ENCODE peak calls at places on chromosomes 12 and 14, in six cellular contexts. One of them, this sample, is unnamed.

GRCh38 chr12:68835333-68835908 is 27.4 kb downstream of the MDM2 start:
- DNase-seq in Panc1: no peak
- DNase-seq in stomach: no peak
- DNase-seq in kidney: no peak
- DNase-seq in cardiac muscle cell: no peak
- DNase-seq in GM12878: no peak
- DNase-seq in this sample: no peak

GRCh38 chr14:68506021-68506644 is 286.7 kb downstream of the ZFP36L1 start:
- DNase-seq in kidney: no peak
- DNase-seq in stomach: peak; percentile 67
- DNase-seq in GM12878: no peak
- DNase-seq in Panc1: no peak
- DNase-seq in cardiac muscle cell: no peak
- DNase-seq in this sample: peak; percentile 89

GRCh38 chr14:55245657-55246268 is 25.5 kb upstream of the FBXO34 start:
- DNase-seq in Panc1: peak; percentile 15
- DNase-seq in stomach: no peak
- DNase-seq in cardiac muscle cell: peak; percentile 38
- DNase-seq in kidney: no peak
- DNase-seq in GM12878: no peak
- DNase-seq in this sample: no peak

GRCh38 chr12:104213952-104214351 is 1.6 kb upstream of the TXNRD1 start:
- DNase-seq in kidney: no peak
- DNase-seq in Panc1: no peak
- DNase-seq in GM12878: no peak
- DNase-seq in stomach: no peak
- DNase-seq in cardiac muscle cell: no peak
- DNase-seq in this sample: no peak

GRCh38 chr12:122368361-122369073 is 54.0 kb downstream of the CLIP1 start:
- DNase-seq in cardiac muscle cell: no peak
- DNase-seq in Panc1: peak; percentile 42
- DNase-seq in kidney: no peak
- DNase-seq in stomach: no peak
- DNase-seq in GM12878: no peak
- DNase-seq in this sample: no peak

GRCh38 chr12:71128191-71128590 is 29.6 kb downstream of the TSPAN8 start:
- DNase-seq in Panc1: no peak
- DNase-seq in stomach: no peak
- DNase-seq in GM12878: no peak
- DNase-seq in cardiac muscle cell: peak; percentile 28
- DNase-seq in kidney: no peak
- DNase-seq in this sample: peak; percentile 22

GRCh38 chr12:111685322-111685810 is 390 bp downstream of the BRAP start:
- DNase-seq in Panc1: no peak
- DNase-seq in cardiac muscle cell: no peak
- DNase-seq in kidney: no peak
- DNase-seq in stomach: no peak
- DNase-seq in GM12878: no peak
- DNase-seq in this sample: peak; percentile 37

GRCh38 chr14:69636051-69636639 is 24.7 kb downstream of the SUSD6 start:
- DNase-seq in cardiac muscle cell: no peak
- DNase-seq in kidney: no peak
- DNase-seq in Panc1: no peak
- DNase-seq in GM12878: no peak
- DNase-seq in stomach: no peak
- DNase-seq in this sample: no peak

GRCh38 chr12:125503128-125503527 is 437.9 kb downstream of the AACS start:
- DNase-seq in stomach: no peak
- DNase-seq in GM12878: no peak
- DNase-seq in cardiac muscle cell: no peak
- DNase-seq in Panc1: no peak
- DNase-seq in kidney: no peak
- DNase-seq in this sample: no peak

GRCh38 chr12:93135286-93136239 is 206.5 kb upstream of the EEA1 start:
- DNase-seq in GM12878: no peak
- DNase-seq in cardiac muscle cell: no peak
- DNase-seq in kidney: no peak
- DNase-seq in Panc1: no peak
- DNase-seq in stomach: no peak
- DNase-seq in this sample: no peak

GRCh38 chr12:88339254-88339949 is 197.3 kb downstream of the TMTC3 start:
- DNase-seq in GM12878: no peak
- DNase-seq in cardiac muscle cell: no peak
- DNase-seq in kidney: no peak
- DNase-seq in stomach: no peak
- DNase-seq in Panc1: no peak
- DNase-seq in this sample: peak; percentile 86

GRCh38 chr12:124938606-124939427 is 24.4 kb upstream of the UBC start:
- DNase-seq in cardiac muscle cell: peak; percentile 81
- DNase-seq in GM12878: peak; percentile 55
- DNase-seq in stomach: peak; percentile 66
- DNase-seq in Panc1: no peak
- DNase-seq in kidney: peak; percentile 84
- DNase-seq in this sample: peak; percentile 64

GRCh38 chr14:95774265-95775160 is 60.6 kb upstream of the TCL1A start:
- DNase-seq in Panc1: peak; percentile 58
- DNase-seq in cardiac muscle cell: peak; percentile 61
- DNase-seq in GM12878: peak; percentile 16
- DNase-seq in stomach: peak; percentile 53
- DNase-seq in kidney: no peak
- DNase-seq in this sample: no peak

GRCh38 chr12:106392746-106393145 is 35.2 kb downstream of the POLR3B start:
- DNase-seq in Panc1: no peak
- DNase-seq in stomach: no peak
- DNase-seq in cardiac muscle cell: no peak
- DNase-seq in kidney: no peak
- DNase-seq in GM12878: no peak
- DNase-seq in this sample: no peak

GRCh38 chr14:25049559-25050493 is at the start of gene STXBP6:
- DNase-seq in GM12878: no peak
- DNase-seq in Panc1: no peak
- DNase-seq in cardiac muscle cell: peak; percentile 85
- DNase-seq in stomach: peak; percentile 77
- DNase-seq in kidney: peak; percentile 81
- DNase-seq in this sample: peak; percentile 13

GRCh38 chr12:42603246-42603645 is 13.7 kb upstream of the PRICKLE1 start:
- DNase-seq in GM12878: no peak
- DNase-seq in kidney: no peak
- DNase-seq in Panc1: no peak
- DNase-seq in stomach: no peak
- DNase-seq in cardiac muscle cell: no peak
- DNase-seq in this sample: no peak

GRCh38 chr12:116400671-116401357 is 123.3 kb upstream of the MED13L start:
- DNase-seq in Panc1: no peak
- DNase-seq in stomach: no peak
- DNase-seq in kidney: no peak
- DNase-seq in cardiac muscle cell: no peak
- DNase-seq in GM12878: no peak
- DNase-seq in this sample: no peak

GRCh38 chr14:85533821-85534271 is 3.9 kb downstream of the FLRT2 start:
- DNase-seq in kidney: peak; percentile 68
- DNase-seq in cardiac muscle cell: peak; percentile 54
- DNase-seq in stomach: no peak
- DNase-seq in Panc1: no peak
- DNase-seq in GM12878: no peak
- DNase-seq in this sample: no peak

GRCh38 chr12:2581293-2582045 is 213.3 kb upstream of the FKBP4 start:
- DNase-seq in GM12878: no peak
- DNase-seq in cardiac muscle cell: no peak
- DNase-seq in stomach: no peak
- DNase-seq in kidney: no peak
- DNase-seq in Panc1: no peak
- DNase-seq in this sample: no peak

GRCh38 chr12:109783135-109783964 is 49.8 kb downstream of the TRPV4 start:
- DNase-seq in GM12878: no peak
- DNase-seq in kidney: no peak
- DNase-seq in cardiac muscle cell: no peak
- DNase-seq in stomach: no peak
- DNase-seq in Panc1: no peak
- DNase-seq in this sample: no peak

GRCh38 chr14:54202288-54202687 is 194.5 kb upstream of the CDKN3 start:
- DNase-seq in stomach: no peak
- DNase-seq in Panc1: no peak
- DNase-seq in kidney: no peak
- DNase-seq in cardiac muscle cell: no peak
- DNase-seq in GM12878: no peak
- DNase-seq in this sample: no peak

GRCh38 chr14:31933716-31934115 is 143.4 kb upstream of the ARHGAP5 start:
- DNase-seq in kidney: no peak
- DNase-seq in Panc1: no peak
- DNase-seq in cardiac muscle cell: no peak
- DNase-seq in stomach: no peak
- DNase-seq in GM12878: no peak
- DNase-seq in this sample: no peak

GRCh38 chr12:105774037-105774436 is 364.7 kb downstream of the NUAK1 start:
- DNase-seq in GM12878: no peak
- DNase-seq in kidney: no peak
- DNase-seq in stomach: no peak
- DNase-seq in Panc1: no peak
- DNase-seq in cardiac muscle cell: no peak
- DNase-seq in this sample: no peak

GRCh38 chr14:57828713-57829112 is 37.2 kb downstream of the SLC35F4 start:
- DNase-seq in GM12878: no peak
- DNase-seq in stomach: no peak
- DNase-seq in Panc1: no peak
- DNase-seq in cardiac muscle cell: no peak
- DNase-seq in kidney: no peak
- DNase-seq in this sample: no peak

GRCh38 chr12:102643871-102644551 is 163.6 kb upstream of the IGF1 start:
- DNase-seq in Panc1: no peak
- DNase-seq in GM12878: no peak
- DNase-seq in stomach: no peak
- DNase-seq in cardiac muscle cell: no peak
- DNase-seq in kidney: peak; percentile 35
- DNase-seq in this sample: no peak

GRCh38 chr12:28191690-28192089 is 1.4 kb downstream of the CCDC91 start:
- DNase-seq in cardiac muscle cell: no peak
- DNase-seq in kidney: no peak
- DNase-seq in stomach: no peak
- DNase-seq in GM12878: no peak
- DNase-seq in Panc1: no peak
- DNase-seq in this sample: peak; percentile 27

GRCh38 chr12:67714648-67715047 is 66.1 kb downstream of the DYRK2 start:
- DNase-seq in cardiac muscle cell: no peak
- DNase-seq in GM12878: no peak
- DNase-seq in Panc1: no peak
- DNase-seq in kidney: no peak
- DNase-seq in stomach: no peak
- DNase-seq in this sample: no peak

GRCh38 chr12:14906114-14906513 is 20.5 kb upstream of the MGP start:
- DNase-seq in Panc1: no peak
- DNase-seq in kidney: no peak
- DNase-seq in stomach: no peak
- DNase-seq in cardiac muscle cell: no peak
- DNase-seq in GM12878: no peak
- DNase-seq in this sample: no peak

GRCh38 chr12:19181666-19182426 is 52.3 kb downstream of the PLEKHA5 start:
- DNase-seq in GM12878: no peak
- DNase-seq in cardiac muscle cell: no peak
- DNase-seq in kidney: no peak
- DNase-seq in stomach: no peak
- DNase-seq in Panc1: no peak
- DNase-seq in this sample: no peak

GRCh38 chr12:84038241-84038640 is 874.4 kb downstream of the SLC6A15 start:
- DNase-seq in Panc1: no peak
- DNase-seq in GM12878: no peak
- DNase-seq in stomach: no peak
- DNase-seq in kidney: no peak
- DNase-seq in cardiac muscle cell: no peak
- DNase-seq in this sample: no peak

GRCh38 chr14:33414041-33414440 is 475.4 kb downstream of the NPAS3 start:
- DNase-seq in cardiac muscle cell: no peak
- DNase-seq in GM12878: peak; percentile 3
- DNase-seq in Panc1: no peak
- DNase-seq in kidney: no peak
- DNase-seq in stomach: no peak
- DNase-seq in this sample: no peak

GRCh38 chr14:63134801-63135200 is 69.4 kb upstream of the RHOJ start:
- DNase-seq in cardiac muscle cell: peak; percentile 29
- DNase-seq in Panc1: no peak
- DNase-seq in kidney: no peak
- DNase-seq in stomach: no peak
- DNase-seq in GM12878: no peak
- DNase-seq in this sample: no peak
- TF ChIP-seq CTCF in cardiac muscle cell: peak; percentile 49
- TF ChIP-seq CTCF in Panc1: peak; percentile 6
- TF ChIP-seq CTCF in kidney: no peak
- TF ChIP-seq CTCF in stomach: no peak
- TF ChIP-seq CTCF in GM12878: no peak
- TF ChIP-seq CTCF in this sample: peak; percentile 58

GRCh38 chr12:64669270-64669842 is 59.1 kb downstream of the RASSF3 start:
- DNase-seq in kidney: peak; percentile 90
- DNase-seq in stomach: peak; percentile 73
- DNase-seq in cardiac muscle cell: peak; percentile 62
- DNase-seq in Panc1: no peak
- DNase-seq in GM12878: peak; percentile 73
- DNase-seq in this sample: no peak
- H3K27ac ChIP-seq in kidney: peak overlapping the region; percentile 14
- H3K27ac ChIP-seq in stomach: peak overlapping the region; percentile 86
- H3K27ac ChIP-seq in cardiac muscle cell: peak overlapping the region; percentile 78
- H3K27ac ChIP-seq in Panc1: peak overlapping the region; percentile 98
- H3K27ac ChIP-seq in GM12878: peak overlapping the region; percentile 91
- H3K27ac ChIP-seq in this sample: no peak overlapping the region

GRCh38 chr12:49060237-49061156 is at the start of gene KMT2D:
- DNase-seq in Panc1: peak; percentile 75
- DNase-seq in GM12878: peak; percentile 59
- DNase-seq in cardiac muscle cell: peak; percentile 96
- DNase-seq in stomach: peak; percentile 91
- DNase-seq in kidney: peak; percentile 97
- DNase-seq in this sample: peak; percentile 90
- TF ChIP-seq CTCF in Panc1: no peak
- TF ChIP-seq CTCF in GM12878: peak; percentile 28
- TF ChIP-seq CTCF in cardiac muscle cell: peak; percentile 9
- TF ChIP-seq CTCF in stomach: peak; percentile 51
- TF ChIP-seq CTCF in kidney: peak; percentile 19
- TF ChIP-seq CTCF in this sample: peak; percentile 27

GRCh38 chr14:74591394-74591793 is 20.6 kb downstream of the LTBP2 start:
- DNase-seq in cardiac muscle cell: no peak
- DNase-seq in Panc1: no peak
- DNase-seq in GM12878: no peak
- DNase-seq in stomach: no peak
- DNase-seq in kidney: no peak
- DNase-seq in this sample: no peak
- H3K27ac ChIP-seq in cardiac muscle cell: peak overlapping the region; percentile 20
- H3K27ac ChIP-seq in Panc1: no peak overlapping the region
- H3K27ac ChIP-seq in GM12878: no peak overlapping the region
- H3K27ac ChIP-seq in stomach: no peak overlapping the region
- H3K27ac ChIP-seq in kidney: peak overlapping the region; percentile 29
- H3K27ac ChIP-seq in this sample: peak overlapping the region; percentile 37

GRCh38 chr14:30681752-30682355 is 59.7 kb downstream of the SCFD1 start:
- DNase-seq in cardiac muscle cell: peak; percentile 5
- DNase-seq in GM12878: no peak
- DNase-seq in Panc1: no peak
- DNase-seq in stomach: no peak
- DNase-seq in kidney: no peak
- DNase-seq in this sample: no peak
- TF ChIP-seq CTCF in cardiac muscle cell: peak; percentile 48
- TF ChIP-seq CTCF in GM12878: peak; percentile 24
- TF ChIP-seq CTCF in Panc1: peak; percentile 45
- TF ChIP-seq CTCF in stomach: no peak
- TF ChIP-seq CTCF in kidney: no peak
- TF ChIP-seq CTCF in this sample: peak; percentile 63

This sample was measured in foreskin keratinocyte.